ENCODE peak calls at places on chromosomes 16 and 17, in nine cellular contexts. One of them, this sample, is unnamed.

GRCh38 chr16:29126057-29126494 is 141.2 kb downstream of the LAT start:
- DNase-seq in endodermal cell: no peak
- DNase-seq in BJ: no peak
- DNase-seq in neural crest cell: no peak
- DNase-seq in natural killer cell: peak; percentile 60
- DNase-seq in uterus: no peak
- DNase-seq in A673: no peak
- DNase-seq in ovary: no peak
- DNase-seq in sigmoid colon: no peak
- DNase-seq in this sample: no peak

GRCh38 chr16:58516768-58517107 is 1.4 kb downstream of the SETD6 start:
- DNase-seq in endodermal cell: no peak
- DNase-seq in BJ: no peak
- DNase-seq in neural crest cell: no peak
- DNase-seq in natural killer cell: no peak
- DNase-seq in uterus: no peak
- DNase-seq in A673: no peak
- DNase-seq in ovary: no peak
- DNase-seq in sigmoid colon: no peak
- DNase-seq in this sample: no peak

GRCh38 chr17:58352843-58353719 is 1.1 kb upstream of the SUPT4H1 start:
- DNase-seq in endodermal cell: peak; percentile 90
- DNase-seq in BJ: no peak
- DNase-seq in neural crest cell: no peak
- DNase-seq in natural killer cell: no peak
- DNase-seq in uterus: peak; percentile 39
- DNase-seq in A673: peak; percentile 61
- DNase-seq in ovary: peak; percentile 45
- DNase-seq in sigmoid colon: peak; percentile 80
- DNase-seq in this sample: peak; percentile 30

GRCh38 chr17:21199856-21200255 is 14.1 kb downstream of the TMEM11 start:
- DNase-seq in endodermal cell: peak; percentile 72
- DNase-seq in BJ: no peak
- DNase-seq in neural crest cell: peak; percentile 8
- DNase-seq in natural killer cell: no peak
- DNase-seq in uterus: no peak
- DNase-seq in A673: no peak
- DNase-seq in ovary: no peak
- DNase-seq in sigmoid colon: no peak
- DNase-seq in this sample: no peak

GRCh38 chr17:14227052-14227451 is 9.6 kb downstream of the CDRT15 start:
- DNase-seq in endodermal cell: peak; percentile 63
- DNase-seq in BJ: no peak
- DNase-seq in neural crest cell: no peak
- DNase-seq in natural killer cell: no peak
- DNase-seq in uterus: no peak
- DNase-seq in A673: no peak
- DNase-seq in ovary: no peak
- DNase-seq in sigmoid colon: no peak
- DNase-seq in this sample: no peak

GRCh38 chr16:66188786-66189725 is 177.4 kb upstream of the CDH5 start:
- DNase-seq in endodermal cell: peak; percentile 29
- DNase-seq in BJ: no peak
- DNase-seq in neural crest cell: no peak
- DNase-seq in natural killer cell: no peak
- DNase-seq in uterus: peak; percentile 36
- DNase-seq in A673: no peak
- DNase-seq in ovary: peak; percentile 46
- DNase-seq in sigmoid colon: no peak
- DNase-seq in this sample: no peak

GRCh38 chr16:57191056-57191536 is 5.0 kb downstream of the RSPRY1 start:
- DNase-seq in endodermal cell: no peak
- DNase-seq in BJ: peak; percentile 44
- DNase-seq in neural crest cell: no peak
- DNase-seq in natural killer cell: no peak
- DNase-seq in uterus: no peak
- DNase-seq in A673: peak; percentile 18
- DNase-seq in ovary: no peak
- DNase-seq in sigmoid colon: no peak
- DNase-seq in this sample: no peak

GRCh38 chr16:5176505-5176904 is 78.9 kb upstream of the EEF2KMT start:
- DNase-seq in endodermal cell: peak; percentile 82
- DNase-seq in BJ: no peak
- DNase-seq in neural crest cell: no peak
- DNase-seq in natural killer cell: no peak
- DNase-seq in uterus: no peak
- DNase-seq in A673: no peak
- DNase-seq in ovary: no peak
- DNase-seq in sigmoid colon: no peak
- DNase-seq in this sample: no peak

GRCh38 chr17:33292981-33293867 is at the start of gene ASIC2:
- DNase-seq in endodermal cell: peak; percentile 91
- DNase-seq in BJ: no peak
- DNase-seq in neural crest cell: peak; percentile 8
- DNase-seq in natural killer cell: no peak
- DNase-seq in uterus: no peak
- DNase-seq in A673: peak; percentile 69
- DNase-seq in ovary: peak; percentile 24
- DNase-seq in sigmoid colon: no peak
- DNase-seq in this sample: no peak

GRCh38 chr17:66915204-66915611 is 49.3 kb upstream of the CACNG4 start:
- DNase-seq in endodermal cell: peak; percentile 81
- DNase-seq in BJ: no peak
- DNase-seq in neural crest cell: no peak
- DNase-seq in natural killer cell: no peak
- DNase-seq in uterus: no peak
- DNase-seq in A673: peak; percentile 60
- DNase-seq in ovary: no peak
- DNase-seq in sigmoid colon: no peak
- DNase-seq in this sample: no peak

GRCh38 chr17:67725232-67726206 is 7.8 kb downstream of the NOL11 start:
- DNase-seq in endodermal cell: peak; percentile 20
- DNase-seq in BJ: no peak
- DNase-seq in neural crest cell: no peak
- DNase-seq in natural killer cell: no peak
- DNase-seq in uterus: no peak
- DNase-seq in A673: no peak
- DNase-seq in ovary: no peak
- DNase-seq in sigmoid colon: no peak
- DNase-seq in this sample: no peak

GRCh38 chr17:45334701-45335677 is 18.2 kb upstream of the MAP3K14 start:
- DNase-seq in endodermal cell: no peak
- DNase-seq in BJ: no peak
- DNase-seq in neural crest cell: no peak
- DNase-seq in natural killer cell: peak; percentile 3
- DNase-seq in uterus: no peak
- DNase-seq in A673: no peak
- DNase-seq in ovary: peak; percentile 3
- DNase-seq in sigmoid colon: peak; percentile 34
- DNase-seq in this sample: peak; percentile 11

GRCh38 chr16:78727536-78727935 is 628.1 kb downstream of the WWOX start:
- DNase-seq in endodermal cell: peak; percentile 48
- DNase-seq in BJ: no peak
- DNase-seq in neural crest cell: no peak
- DNase-seq in natural killer cell: no peak
- DNase-seq in uterus: no peak
- DNase-seq in A673: no peak
- DNase-seq in ovary: no peak
- DNase-seq in sigmoid colon: no peak
- DNase-seq in this sample: no peak

GRCh38 chr17:41322264-41322902 is 6.9 kb upstream of the KRTAP17-1 start:
- DNase-seq in endodermal cell: peak; percentile 45
- DNase-seq in BJ: peak; percentile 38
- DNase-seq in neural crest cell: no peak
- DNase-seq in natural killer cell: no peak
- DNase-seq in uterus: no peak
- DNase-seq in A673: peak; percentile 56
- DNase-seq in ovary: no peak
- DNase-seq in sigmoid colon: no peak
- DNase-seq in this sample: no peak

DNA sequence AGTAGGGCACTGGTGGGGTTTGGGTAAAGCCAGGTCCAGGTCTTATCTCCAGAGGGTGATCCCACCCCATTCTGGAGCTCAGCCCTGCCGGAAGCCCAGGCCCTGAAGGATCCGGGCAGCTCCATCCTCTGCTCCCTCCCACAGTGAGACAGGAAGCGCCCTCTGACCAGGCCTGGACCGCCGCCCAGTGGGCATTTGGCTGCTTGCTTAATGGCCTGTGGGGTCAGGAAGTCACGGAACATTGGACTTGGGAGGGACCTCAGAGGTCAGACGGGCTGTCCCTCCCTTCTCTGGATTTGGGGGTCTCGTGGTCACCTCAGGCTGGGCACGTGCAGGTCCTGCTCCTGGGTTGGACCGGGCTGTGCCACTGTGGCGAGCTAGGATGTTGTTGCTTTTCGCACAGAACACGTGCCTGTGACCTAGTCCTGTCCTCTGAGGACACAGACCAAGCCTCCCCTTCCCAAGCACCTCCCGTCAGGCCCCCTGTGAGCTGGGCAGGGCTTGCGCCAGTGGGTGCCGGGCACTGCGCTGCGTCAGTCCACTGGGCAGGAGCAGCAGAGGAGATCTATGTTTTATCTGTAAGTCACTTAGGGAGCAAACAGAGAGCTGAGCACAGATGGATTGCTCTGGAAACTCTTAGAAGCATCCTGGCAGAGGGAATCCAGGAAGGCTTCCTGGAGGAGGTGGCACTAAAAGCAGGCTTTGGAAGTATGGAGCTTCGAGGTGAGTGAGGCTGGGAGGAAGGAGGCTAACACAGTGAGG is 49.4 kb upstream of the GSE1 start:
- DNase-seq in endodermal cell: peak; percentile 71
- DNase-seq in BJ: no peak
- DNase-seq in neural crest cell: no peak
- DNase-seq in natural killer cell: no peak
- DNase-seq in uterus: peak; percentile 53
- DNase-seq in A673: no peak
- DNase-seq in ovary: peak; percentile 79
- DNase-seq in sigmoid colon: peak; percentile 85
- DNase-seq in this sample: no peak
- TF ChIP-seq CTCF in endodermal cell: peak; percentile 24
- TF ChIP-seq CTCF in BJ: no peak
- TF ChIP-seq CTCF in neural crest cell: no peak
- TF ChIP-seq CTCF in natural killer cell: no peak
- TF ChIP-seq CTCF in uterus: peak; percentile 8
- TF ChIP-seq CTCF in A673: no peak
- TF ChIP-seq CTCF in ovary: no peak
- TF ChIP-seq CTCF in sigmoid colon: no peak
- TF ChIP-seq CTCF in this sample: no peak

GRCh38 chr17:309361-309888 is 43.2 kb downstream of the RPH3AL start:
- DNase-seq in endodermal cell: peak; percentile 93
- DNase-seq in BJ: no peak
- DNase-seq in neural crest cell: peak; percentile 71
- DNase-seq in natural killer cell: no peak
- DNase-seq in uterus: no peak
- DNase-seq in A673: peak; percentile 67
- DNase-seq in ovary: no peak
- DNase-seq in sigmoid colon: no peak
- DNase-seq in this sample: no peak
- TF ChIP-seq CTCF in endodermal cell: peak; percentile 97
- TF ChIP-seq CTCF in BJ: peak; percentile 37
- TF ChIP-seq CTCF in neural crest cell: peak; percentile 77
- TF ChIP-seq CTCF in natural killer cell: peak; percentile 30
- TF ChIP-seq CTCF in uterus: no peak
- TF ChIP-seq CTCF in A673: peak; percentile 64
- TF ChIP-seq CTCF in ovary: no peak
- TF ChIP-seq CTCF in sigmoid colon: no peak
- TF ChIP-seq CTCF in this sample: no peak

DNA sequence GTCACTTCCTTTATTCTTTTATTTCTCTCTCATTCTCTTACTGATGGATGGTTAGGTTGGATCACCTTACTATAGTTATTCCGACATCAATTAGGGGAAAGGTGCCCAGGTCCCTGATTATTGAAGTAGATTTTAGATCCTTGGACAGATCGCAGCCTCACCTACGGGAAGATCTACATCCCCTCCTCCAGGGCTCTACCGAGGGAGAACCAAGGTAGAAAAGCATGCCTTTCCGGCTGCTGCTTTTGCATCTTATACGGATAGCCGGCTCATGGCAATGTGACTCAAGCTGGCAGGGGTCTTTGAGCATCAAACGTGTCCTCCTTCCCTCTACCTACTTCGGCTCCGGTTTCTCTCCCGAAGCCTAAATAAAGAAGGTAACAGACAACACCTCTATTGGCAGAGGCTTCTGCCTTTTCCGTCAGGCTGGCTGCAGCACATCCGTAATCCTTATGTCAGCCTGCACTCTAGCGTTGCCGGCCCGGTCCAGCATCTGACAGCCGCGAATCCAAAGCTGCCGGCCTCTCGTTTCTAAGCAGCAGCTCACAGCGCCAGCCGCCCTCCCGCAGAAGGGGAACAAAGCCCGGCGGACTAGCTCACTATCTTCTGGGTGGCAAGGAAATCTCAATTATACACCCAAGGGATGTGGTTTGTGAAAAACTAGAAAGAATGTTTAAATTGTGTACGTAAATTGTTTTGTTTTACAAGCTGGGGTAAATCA is 46.9 kb downstream of the IRX6 start:
- DNase-seq in endodermal cell: peak; percentile 90
- DNase-seq in BJ: no peak
- DNase-seq in neural crest cell: peak; percentile 58
- DNase-seq in natural killer cell: no peak
- DNase-seq in uterus: peak; percentile 27
- DNase-seq in A673: peak; percentile 55
- DNase-seq in ovary: peak; percentile 63
- DNase-seq in sigmoid colon: peak; percentile 73
- DNase-seq in this sample: no peak
- TF ChIP-seq CTCF in endodermal cell: peak; percentile 70
- TF ChIP-seq CTCF in BJ: peak; percentile 57
- TF ChIP-seq CTCF in neural crest cell: peak; percentile 65
- TF ChIP-seq CTCF in natural killer cell: no peak
- TF ChIP-seq CTCF in uterus: peak; percentile 23
- TF ChIP-seq CTCF in A673: peak; percentile 65
- TF ChIP-seq CTCF in ovary: no peak
- TF ChIP-seq CTCF in sigmoid colon: peak; percentile 26
- TF ChIP-seq CTCF in this sample: no peak

DNA sequence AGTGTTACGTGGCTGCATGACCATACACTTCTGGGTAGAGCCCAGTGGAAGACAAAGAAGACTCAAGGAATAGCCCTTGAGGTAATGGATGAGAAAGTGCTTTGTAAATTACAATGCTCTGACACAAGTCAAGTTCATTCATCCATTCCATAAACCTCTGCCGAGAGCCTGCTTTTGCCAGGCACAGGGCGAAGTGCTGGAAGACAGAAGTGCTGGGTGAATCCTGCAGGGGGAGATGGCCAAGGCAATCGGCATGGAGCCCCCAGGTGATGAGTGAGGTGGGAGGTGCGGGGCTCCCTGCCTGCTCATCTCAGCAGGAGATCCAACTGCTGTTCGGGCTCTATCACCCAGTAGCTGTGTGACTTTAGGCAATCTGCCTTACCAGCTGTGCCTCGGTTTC is 2.8 kb upstream of the SOCS3 start:
- DNase-seq in endodermal cell: peak; percentile 82
- DNase-seq in BJ: no peak
- DNase-seq in neural crest cell: no peak
- DNase-seq in natural killer cell: no peak
- DNase-seq in uterus: no peak
- DNase-seq in A673: no peak
- DNase-seq in ovary: no peak
- DNase-seq in sigmoid colon: no peak
- DNase-seq in this sample: no peak
- TF ChIP-seq CTCF in endodermal cell: peak; percentile 72
- TF ChIP-seq CTCF in BJ: no peak
- TF ChIP-seq CTCF in neural crest cell: peak; percentile 39
- TF ChIP-seq CTCF in natural killer cell: no peak
- TF ChIP-seq CTCF in uterus: no peak
- TF ChIP-seq CTCF in A673: no peak
- TF ChIP-seq CTCF in ovary: no peak
- TF ChIP-seq CTCF in sigmoid colon: no peak
- TF ChIP-seq CTCF in this sample: no peak